ENCODE peak calls at places on chromosomes 11 and 22, in ten cellular contexts. C, S, Q, H, M, W, Y, Z, I and G are unnamed samples.

GRCh38 chr11:77789061-77789730 is 31.3 kb downstream of the RSF1 start:
- DNase-seq in M (no peak), C (no peak), H (no peak), Y (no peak), I (no peak), S (no peak), Z (no peak), W (no peak), Q (no peak), G (no peak)

GRCh38 chr22:29072979-29073617 is at the start of gene KREMEN1:
- DNase-seq in Q (no peak), W (no peak), I (peak), Z (no peak), Y (no peak), H (peak), S (no peak), C (no peak), M (no peak), G (no peak)

GRCh38 chr22:50218996-50219727 is 18.4 kb downstream of the SELENOO start:
- DNase-seq in S (peak), M (peak), H (peak), Z (peak), C (peak), W (peak), Y (peak), I (peak), Q (no peak), G (no peak)

GRCh38 chr11:124240621-124241397 is at the start of gene OR8G1:
- DNase-seq in W (no peak), C (no peak), Y (no peak), M (no peak), S (no peak), Q (no peak), I (no peak), H (no peak), Z (no peak), G (no peak)

GRCh38 chr22:39518124-39518786 is 2.1 kb upstream of the ATF4 start:
- DNase-seq in C (no peak), S (peak), Z (no peak), H (no peak), I (no peak), M (peak), W (no peak), Y (no peak), Q (no peak), G (no peak)

GRCh38 chr22:46175631-46176030 is 25.3 kb downstream of the PPARA start:
- DNase-seq in W (peak), C (no peak), I (no peak), M (peak), Z (no peak), S (no peak), Y (peak), H (no peak), Q (peak), G (no peak)

GRCh38 chr11:99020324-99021225 is at the start of gene CNTN5:
- DNase-seq in Z (no peak), C (peak), Y (no peak), W (no peak), I (peak), M (peak), H (peak), Q (no peak), S (peak), G (no peak)

GRCh38 chr11:112931686-112932085 is 29.5 kb upstream of the NCAM1 start:
- DNase-seq in H (no peak), Q (no peak), Y (no peak), S (no peak), I (no peak), Z (no peak), W (no peak), C (no peak), M (no peak), G (no peak)

GRCh38 chr11:130476922-130477491 is 28.6 kb downstream of the ADAMTS15 start:
- DNase-seq in S (no peak), Z (no peak), W (no peak), I (no peak), Y (no peak), M (peak), Q (no peak), H (no peak), C (no peak), G (no peak)

GRCh38 chr11:118135051-118135795 is 17.4 kb downstream of the SCN4B start:
- DNase-seq in M (no peak), H (no peak), S (no peak), Z (no peak), W (no peak), Q (no peak), I (no peak), C (no peak), Y (no peak), G (no peak)

GRCh38 chr11:132312616-132313210 is 942.3 kb downstream of the NTM start:
- DNase-seq in Q (peak), I (no peak), W (no peak), Y (no peak), Z (peak), C (no peak), M (peak), H (no peak), S (no peak), G (no peak)

GRCh38 chr11:92211576-92212167 is 12.9 kb upstream of the FAT3 start:
- DNase-seq in C (no peak), M (peak), Z (peak), S (no peak), Y (peak), I (peak), H (peak), W (no peak), Q (peak), G (no peak)

GRCh38 chr22:49215840-49216239 is 611.8 kb downstream of the BRD1 start:
- DNase-seq in M (no peak), W (no peak), Q (no peak), H (no peak), I (no peak), C (peak), S (peak), Z (no peak), Y (no peak), G (no peak)

GRCh38 chr11:112355726-112356125 is 95.1 kb upstream of the PLET1 start:
- DNase-seq in H (no peak), Z (peak), W (no peak), Q (no peak), M (peak), I (no peak), C (peak), S (peak), Y (no peak), G (no peak)

GRCh38 chr11:9344046-9344680 is 29.8 kb upstream of the TMEM41B start:
- DNase-seq in W (no peak), Z (no peak), Y (no peak), S (no peak), H (no peak), C (no peak), I (no peak), Q (no peak), M (no peak), G (no peak)

GRCh38 chr22:35467788-35468187 is 67.8 kb downstream of the MCM5 start:
- DNase-seq in Z (no peak), S (peak), C (peak), H (peak), I (peak), M (peak), Q (no peak), Y (no peak), W (peak), G (no peak)

GRCh38 chr11:130849215-130849568 is 67.1 kb downstream of the SNX19 start:
- DNase-seq in I (no peak), Q (peak), S (no peak), Y (no peak), M (peak), W (peak), C (no peak), H (no peak), Z (peak), G (no peak)

GRCh38 chr22:41203118-41203517 is 2.0 kb upstream of the L3MBTL2 start:
- DNase-seq in M (no peak), Z (no peak), Q (no peak), Y (no peak), H (no peak), I (no peak), S (no peak), W (no peak), C (no peak), G (no peak)

GRCh38 chr11:33478111-33478573 is 221.0 kb downstream of the HIPK3 start:
- DNase-seq in Z (no peak), Q (no peak), H (peak), Y (no peak), W (no peak), S (no peak), M (peak), I (no peak), C (no peak), G (no peak)

GRCh38 chr22:40050258-40050657 is 55.5 kb downstream of the FAM83F start:
- DNase-seq in Z (no peak), I (no peak), S (no peak), C (no peak), Y (no peak), Q (no peak), W (no peak), H (no peak), M (no peak), G (peak)

GRCh38 chr11:128568166-128568778 is 19.1 kb downstream of the ETS1 start:
- DNase-seq in W (no peak), H (peak), S (no peak), Z (no peak), M (no peak), C (no peak), Y (no peak), Q (no peak), I (no peak), G (no peak)

GRCh38 chr11:49208006-49208721 is at the start of gene FOLH1:
- DNase-seq in Y (no peak), W (no peak), H (peak), S (peak), Q (no peak), M (peak), C (peak), I (peak), Z (no peak), G (no peak)

GRCh38 chr22:35140879-35141745 is 75.2 kb downstream of the ISX start:
- DNase-seq in Y (no peak), S (no peak), Z (peak), Q (no peak), I (no peak), H (no peak), W (no peak), M (no peak), C (no peak), G (no peak)

GRCh38 chr11:67412495-67413179 is 2.8 kb upstream of the CARNS1 start:
- DNase-seq in M (no peak), Q (no peak), Z (no peak), C (no peak), I (no peak), Y (no peak), S (no peak), H (no peak), W (no peak), G (no peak)

GRCh38 chr11:9719949-9720646 is 56.2 kb downstream of the SWAP70 start:
- DNase-seq in I (no peak), H (no peak), W (no peak), S (no peak), Y (no peak), Z (no peak), M (no peak), Q (no peak), C (no peak), G (no peak)

GRCh38 chr11:37449146-37449545 is 851.1 kb upstream of the RAG2 start:
- DNase-seq in Y (peak), Z (peak), C (no peak), W (peak), M (peak), S (no peak), I (no peak), Q (no peak), H (no peak), G (no peak)
- TF ChIP-seq CTCF in Y (peak), Z (peak), C (peak), W (peak), M (peak), S (peak), I (peak), Q (peak), H (peak), G (no peak)

GRCh38 chr22:17803871-17804270 is 29.6 kb upstream of the BID start:
- DNase-seq in M (no peak), Y (no peak), Z (no peak), W (no peak), I (no peak), C (no peak), H (no peak), Q (no peak), S (no peak), G (no peak)
- TF ChIP-seq CTCF in M (no peak), Y (no peak), Z (no peak), W (no peak), I (no peak), C (no peak), H (no peak), Q (no peak), S (no peak), G (no peak)

GRCh38 chr11:120210651-120211521 is at the start of gene OAF:
- DNase-seq in M (peak), Y (peak), Q (no peak), S (peak), Z (peak), W (peak), I (peak), H (peak), C (peak), G (peak)
- TF ChIP-seq CTCF in M (no peak), Y (no peak), Q (peak), S (peak), Z (peak), W (no peak), I (peak), H (peak), C (peak), G (no peak)

GRCh38 chr22:26321469-26321913 is 107.6 kb upstream of the ASPHD2 start:
- DNase-seq in Q (peak), S (no peak), W (peak), C (no peak), M (peak), I (peak), H (no peak), Z (peak), Y (no peak), G (no peak)
- TF ChIP-seq CTCF in Q (no peak), S (no peak), W (no peak), C (no peak), M (no peak), I (no peak), H (no peak), Z (no peak), Y (no peak), G (no peak)